ENCODE peak calls at places on chromosomes 11 and 22, in eight cellular contexts. O is M059J; F is RWPE1; V is CD4-positive, alpha-beta memory T cell; P is GM04504; J is sigmoid colon; Q is neuronal stem cell; C is hepatocyte. B is an unnamed sample.

GRCh38 chr22:39439170-39439569 is 17.6 kb upstream of the MGAT3 start:
- DNase-seq in O (peak; percentile 55), F (no peak), V (no peak), P (no peak), J (no peak), Q (no peak), C (peak; percentile 56), B (peak; percentile 83)

GRCh38 chr11:69558519-69558941 is 77.1 kb downstream of the LINC01488 start:
- DNase-seq in O (no peak), F (no peak), V (peak; percentile 63), P (no peak), J (no peak), Q (no peak), C (no peak), B (no peak)

GRCh38 chr22:49295851-49296560 is 531.7 kb downstream of the BRD1 start:
- DNase-seq in O (no peak), F (no peak), V (no peak), P (no peak), J (no peak), Q (no peak), C (no peak), B (no peak)

GRCh38 chr11:75920886-75921285 is 105.9 kb downstream of the UVRAG start:
- DNase-seq in O (no peak), F (no peak), V (no peak), P (no peak), J (no peak), Q (no peak), C (no peak), B (no peak)

GRCh38 chr11:99352642-99353041 is 331.9 kb downstream of the CNTN5 start:
- DNase-seq in O (no peak), F (no peak), V (no peak), P (no peak), J (no peak), Q (no peak), C (no peak), B (no peak)

GRCh38 chr11:35389897-35390462 is 29.4 kb downstream of the SLC1A2 start:
- DNase-seq in O (no peak), F (no peak), V (no peak), P (no peak), J (no peak), Q (no peak), C (no peak), B (no peak)

GRCh38 chr11:1219836-1220810 is 2.7 kb upstream of the MUC5B start:
- DNase-seq in O (no peak), F (no peak), V (peak; percentile 30), P (no peak), J (peak; percentile 63), Q (no peak), C (no peak), B (no peak)

GRCh38 chr11:69000391-69000790 is 12.7 kb downstream of the MRGPRF start:
- DNase-seq in O (no peak), F (no peak), V (no peak), P (no peak), J (no peak), Q (no peak), C (no peak), B (no peak)

GRCh38 chr22:47618180-47618579 is 855.7 kb downstream of the TBC1D22A start:
- DNase-seq in O (no peak), F (no peak), V (no peak), P (no peak), J (peak; percentile 52), Q (no peak), C (no peak), B (no peak)

GRCh38 chr11:2693851-2694261 is 5.9 kb downstream of the KCNQ1OT1 start:
- DNase-seq in O (no peak), F (no peak), V (no peak), P (no peak), J (peak; percentile 38), Q (no peak), C (no peak), B (no peak)

GRCh38 chr22:36134167-36134566 is 26.4 kb downstream of the APOL3 start:
- DNase-seq in O (no peak), F (no peak), V (no peak), P (no peak), J (no peak), Q (no peak), C (no peak), B (no peak)

GRCh38 chr22:32378703-32379272 is 21.1 kb downstream of the RFPL3 start:
- DNase-seq in O (peak; percentile 27), F (peak; percentile 18), V (no peak), P (no peak), J (no peak), Q (peak; percentile 53), C (peak; percentile 38), B (peak; percentile 59)

GRCh38 chr22:46380581-46380980 is 45.1 kb downstream of the TRMU start:
- DNase-seq in O (no peak), F (no peak), V (no peak), P (no peak), J (no peak), Q (no peak), C (no peak), B (no peak)

GRCh38 chr11:64872790-64873488 is 5.5 kb downstream of the EHD1 start:
- DNase-seq in O (no peak), F (no peak), V (no peak), P (no peak), J (no peak), Q (no peak), C (no peak), B (peak; percentile 95)

GRCh38 chr11:116117326-116118137 is 613.3 kb upstream of the CADM1 start:
- DNase-seq in O (no peak), F (no peak), V (no peak), P (no peak), J (no peak), Q (no peak), C (no peak), B (no peak)

GRCh38 chr22:45473626-45474237 is 29.0 kb upstream of the FBLN1 start:
- DNase-seq in O (no peak), F (no peak), V (no peak), P (no peak), J (no peak), Q (no peak), C (no peak), B (no peak)

GRCh38 chr11:128467610-128468041 is 119.7 kb downstream of the ETS1 start:
- DNase-seq in O (peak; percentile 100), F (peak; percentile 35), V (peak; percentile 84), P (peak; percentile 97), J (peak; percentile 82), Q (no peak), C (peak; percentile 70), B (no peak)

GRCh38 chr11:35152575-35152974 is 13.6 kb downstream of the CD44 start:
- DNase-seq in O (no peak), F (no peak), V (no peak), P (no peak), J (no peak), Q (no peak), C (no peak), B (no peak)

GRCh38 chr11:106231591-106231990 is 154.1 kb downstream of the AASDHPPT start:
- DNase-seq in O (peak; percentile 49), F (no peak), V (no peak), P (peak; percentile 20), J (no peak), Q (no peak), C (peak; percentile 29), B (no peak)

GRCh38 chr11:24556693-24557092 is 59.8 kb downstream of the LUZP2 start:
- DNase-seq in O (no peak), F (no peak), V (no peak), P (no peak), J (no peak), Q (no peak), C (no peak), B (no peak)

GRCh38 chr11:62398011-62398994 is 20.5 kb upstream of the SCGB1A1 start:
- DNase-seq in O (peak; percentile 48), F (no peak), V (no peak), P (peak; percentile 15), J (peak; percentile 76), Q (no peak), C (peak; percentile 59), B (no peak)

GRCh38 chr11:7143908-7144307 is 55.1 kb downstream of the RBMXL2 start:
- DNase-seq in O (peak; percentile 32), F (no peak), V (no peak), P (no peak), J (no peak), Q (peak; percentile 23), C (peak; percentile 42), B (no peak)

GRCh38 chr11:10498426-10499250 is 42.3 kb downstream of the RNF141 start:
- DNase-seq in O (no peak), F (no peak), V (no peak), P (no peak), J (no peak), Q (no peak), C (no peak), B (no peak)

GRCh38 chr11:35088676-35089075 is 50.3 kb upstream of the CD44 start:
- DNase-seq in O (peak; percentile 82), F (peak; percentile 53), V (no peak), P (no peak), J (no peak), Q (no peak), C (no peak), B (no peak)

GRCh38 chr11:65803797-65804492 is 17.1 kb downstream of the OVOL1 start:
- DNase-seq in O (no peak), F (no peak), V (no peak), P (no peak), J (peak; percentile 40), Q (no peak), C (no peak), B (no peak)

GRCh38 chr11:114366331-114367243 is 33.7 kb downstream of the C11orf71 start:
- DNase-seq in O (peak; percentile 88), F (peak; percentile 13), V (no peak), P (peak; percentile 38), J (no peak), Q (no peak), C (no peak), B (no peak)

GRCh38 chr11:71145368-71145767 is 107.0 kb downstream of the SHANK2 start:
- DNase-seq in O (no peak), F (no peak), V (no peak), P (no peak), J (no peak), Q (no peak), C (no peak), B (no peak)

GRCh38 chr11:17528181-17528691 is 16.0 kb downstream of the USH1C start:
- DNase-seq in O (peak; percentile 32), F (peak; percentile 56), V (no peak), P (no peak), J (no peak), Q (no peak), C (peak; percentile 78), B (peak; percentile 63)

GRCh38 chr11:84887055-84887629 is 740.0 kb downstream of the DLG2 start:
- DNase-seq in O (no peak), F (no peak), V (no peak), P (no peak), J (no peak), Q (no peak), C (no peak), B (no peak)

GRCh38 chr22:42493393-42493792 is 26.2 kb downstream of the RRP7A start:
- DNase-seq in O (no peak), F (no peak), V (no peak), P (no peak), J (no peak), Q (no peak), C (no peak), B (no peak)

GRCh38 chr11:70079691-70080090 is 1.6 kb downstream of the ANO1 start:
- DNase-seq in O (no peak), F (no peak), V (no peak), P (no peak), J (no peak), Q (no peak), C (no peak), B (no peak)

GRCh38 chr11:90874971-90875370 is 652.1 kb upstream of the CHORDC1 start:
- DNase-seq in O (no peak), F (peak; percentile 38), V (no peak), P (no peak), J (no peak), Q (no peak), C (peak; percentile 5), B (no peak)

GRCh38 chr11:3995949-3996554 is 98.5 kb upstream of the RRM1 start:
- DNase-seq in O (peak; percentile 89), F (no peak), V (no peak), P (peak; percentile 67), J (no peak), Q (no peak), C (no peak), B (no peak)

GRCh38 chr22:49113758-49114157 is 713.9 kb downstream of the BRD1 start:
- DNase-seq in O (no peak), F (no peak), V (no peak), P (no peak), J (no peak), Q (no peak), C (no peak), B (no peak)